ENCODE peak calls at places on chromosomes 16 and 17, in four cellular contexts. X, B, T and A are unnamed samples.
A peak's percentile ranks its signal among the peaks of the same experiment; 100 is the strongest.

GRCh38 chr16:78915916-78916315 is 684.6 kb downstream of the MAF start:
- DNase-seq in X (no peak), B (no peak), T (no peak), A (no peak)

GRCh38 chr16:53372942-53373871 is 61.1 kb upstream of the RBL2 start:
- DNase-seq in X (no peak), B (peak; percentile 85), T (peak; percentile 9), A (no peak)

GRCh38 chr16:24775455-24775854 is 46.0 kb downstream of the TNRC6A start:
- DNase-seq in X (no peak), B (peak; percentile 67), T (no peak), A (no peak)

GRCh38 chr17:11871773-11872172 is 125.5 kb downstream of the ZNF18 start:
- DNase-seq in X (no peak), B (no peak), T (peak; percentile 12), A (no peak)

GRCh38 chr17:44327715-44328449 is 3.3 kb upstream of the SLC25A39 start:
- DNase-seq in X (no peak), B (no peak), T (no peak), A (no peak)

GRCh38 chr17:73101031-73101430 is 8.5 kb upstream of the SLC39A11 start:
- DNase-seq in X (no peak), B (peak; percentile 50), T (no peak), A (no peak)

GRCh38 chr17:7851438-7852261 is 3.2 kb upstream of the TMEM88 start:
- DNase-seq in X (peak; percentile 90), B (peak; percentile 94), T (peak; percentile 93), A (peak; percentile 97)

GRCh38 chr17:78522031-78522809 is 55.0 kb downstream of the DNAH17 start:
- DNase-seq in X (no peak), B (no peak), T (no peak), A (no peak)

GRCh38 chr17:68613739-68614298 is 12.7 kb upstream of the FAM20A start:
- DNase-seq in X (no peak), B (no peak), T (peak; percentile 62), A (no peak)

GRCh38 chr17:78268960-78269892 is 37.8 kb downstream of the TMEM235 start:
- DNase-seq in X (no peak), B (no peak), T (peak; percentile 43), A (no peak)

DNA sequence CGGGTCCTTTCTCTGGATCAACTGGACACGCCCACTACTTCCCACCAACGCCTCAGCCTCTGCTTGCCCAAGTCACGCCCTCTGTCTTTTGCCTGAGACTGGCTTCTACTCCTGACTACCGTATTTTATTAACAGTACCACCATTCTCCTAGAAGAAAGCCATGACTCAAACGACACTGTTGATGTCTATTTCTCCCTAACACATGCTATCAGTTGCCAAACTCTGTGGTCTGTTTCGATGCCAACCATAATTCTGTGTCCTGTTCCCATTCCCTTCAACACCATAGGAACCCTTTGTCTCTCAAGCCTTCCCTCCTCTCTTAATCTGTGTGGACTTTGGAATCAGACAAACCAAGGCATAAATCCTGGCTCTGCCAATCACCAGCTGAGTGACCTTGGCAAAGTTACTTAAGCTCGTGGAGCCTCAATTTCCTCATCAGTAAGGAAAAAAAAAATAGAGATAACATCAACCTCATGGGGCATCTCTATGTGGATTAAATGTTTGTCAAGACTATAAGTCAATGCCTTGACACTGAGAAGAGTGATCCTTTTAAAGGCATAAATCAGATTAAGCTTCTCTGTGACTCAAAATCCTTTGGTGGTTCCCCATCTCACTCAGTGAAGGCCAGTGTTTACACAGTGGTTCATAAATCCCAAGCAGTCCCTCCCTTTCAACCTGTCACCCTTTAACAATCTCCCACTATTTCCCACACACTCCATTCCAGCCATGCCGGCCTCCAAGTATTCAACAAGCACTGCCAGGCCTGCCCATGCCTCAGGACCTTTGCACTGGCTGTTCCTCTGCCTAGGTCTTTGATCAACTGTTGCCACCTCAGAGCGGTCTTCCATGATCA is 45.6 kb downstream of the ERN1 start:
- DNase-seq in X (no peak), B (peak; percentile 39), T (peak; percentile 75), A (no peak)
- TF ChIP-seq EP300 in X (no peak), B (no peak), T (peak; percentile 36), A (no peak)

DNA sequence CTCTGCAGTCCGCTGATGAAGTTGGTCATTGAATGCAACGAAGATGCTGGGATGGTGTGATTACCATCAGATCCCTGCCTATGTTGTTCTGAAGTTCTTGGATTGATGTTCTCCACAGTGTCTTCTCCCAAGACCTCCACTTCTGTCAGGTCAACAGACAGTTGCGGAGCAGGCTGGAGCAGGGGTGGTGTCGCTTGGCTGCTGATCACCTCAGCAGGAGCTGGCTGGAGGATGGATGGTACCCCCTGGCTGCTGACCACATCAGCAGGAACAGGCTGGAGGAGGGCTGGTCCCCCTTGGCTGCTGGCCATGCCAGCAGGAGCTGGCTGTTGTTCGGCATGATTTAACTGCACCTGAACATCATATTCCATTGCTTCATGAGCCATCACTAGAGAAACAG is 5.6 kb downstream of the RFWD3 start:
- DNase-seq in X (no peak), B (no peak), T (no peak), A (no peak)
- TF ChIP-seq POLR2A in X (no peak), B (no peak), T (no peak), A (no peak)

DNA sequence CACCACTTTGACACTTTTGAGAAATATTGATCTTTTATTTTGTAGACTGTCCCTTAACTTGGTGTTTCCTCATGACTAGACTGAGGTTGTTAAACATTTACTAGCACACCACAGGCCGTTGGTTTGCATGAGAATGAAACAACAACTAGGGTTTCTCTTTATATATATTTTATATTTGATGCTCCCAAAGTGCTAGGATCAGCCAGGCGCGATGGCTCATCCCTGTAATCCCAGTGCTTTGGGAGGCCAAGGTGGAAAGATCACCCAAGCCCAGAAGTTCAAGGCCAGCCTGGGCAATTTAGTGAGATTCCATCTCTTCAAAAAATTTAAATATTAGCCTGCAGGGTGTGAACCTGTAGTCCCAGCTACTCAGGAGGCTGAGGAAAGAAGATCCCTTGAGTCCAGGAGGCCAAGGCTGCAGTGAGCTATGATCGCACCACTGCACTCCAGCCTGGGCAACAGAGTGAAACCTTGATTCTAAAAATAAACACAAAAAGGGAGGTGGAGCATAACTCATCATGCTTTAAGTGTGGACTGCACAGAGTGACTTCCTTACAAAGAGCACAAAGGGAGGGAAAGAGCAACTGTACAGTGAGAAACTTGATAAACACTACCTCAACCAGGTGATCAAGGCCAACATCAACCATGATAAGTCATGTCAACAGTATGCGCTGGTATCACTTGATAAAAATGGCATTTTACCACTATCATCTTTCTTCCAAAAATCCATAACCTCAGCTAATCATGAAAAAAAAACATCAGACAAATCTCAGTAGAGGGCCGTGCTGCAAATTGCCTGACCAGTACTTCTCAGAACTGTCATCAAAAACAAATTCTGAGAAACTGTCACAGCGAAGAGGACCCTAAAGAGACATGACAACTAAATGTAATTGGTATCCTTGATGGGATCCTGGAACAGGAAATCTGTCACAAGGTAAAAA is 72.8 kb upstream of the ATF7IP2 start:
- DNase-seq in X (no peak), B (peak; percentile 3), T (no peak), A (no peak)
- TF ChIP-seq EP300 in X (no peak), B (no peak), T (no peak), A (no peak)

DNA sequence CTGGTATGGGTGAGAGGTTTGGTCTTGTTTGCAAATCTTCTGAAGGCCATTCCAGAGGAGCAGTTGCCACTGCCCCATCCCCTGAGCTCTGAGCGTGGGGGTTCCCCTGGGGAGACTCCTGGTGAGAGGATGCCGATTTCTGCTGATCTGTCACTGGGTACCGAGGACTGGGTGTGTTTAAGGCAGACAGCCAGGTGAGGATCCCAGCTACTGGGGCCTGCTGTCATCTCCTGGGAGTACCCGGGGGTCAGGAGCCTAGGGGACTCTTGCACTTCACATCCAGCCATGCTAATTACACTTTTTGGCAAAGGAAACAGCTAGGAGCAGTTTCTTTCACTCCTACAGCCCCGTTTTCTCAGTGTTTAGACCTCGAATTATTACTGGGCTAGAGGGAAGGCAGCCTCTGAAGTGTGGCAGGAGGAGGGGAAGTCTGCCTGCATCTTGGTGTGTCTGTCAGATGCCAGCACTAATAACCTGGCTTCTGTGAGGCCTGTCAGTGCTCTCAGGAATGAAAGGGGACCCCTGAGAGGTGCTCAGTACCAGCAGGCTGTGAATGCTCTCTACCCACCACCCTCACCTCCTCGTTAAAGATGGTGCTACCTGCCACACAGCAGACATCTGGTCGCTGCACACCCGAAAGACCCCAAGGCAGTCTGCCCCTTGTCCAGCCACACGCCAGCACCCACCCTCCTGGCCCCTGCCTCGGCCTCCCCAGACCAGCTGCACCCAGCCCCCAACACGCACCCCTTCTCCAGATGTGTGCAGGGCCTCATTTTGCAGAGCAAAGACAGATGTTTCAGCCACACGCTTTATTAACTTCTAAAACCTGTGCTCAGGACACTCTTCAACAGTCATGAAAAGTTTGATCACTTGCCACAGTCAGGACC is 43.2 kb downstream of the SNX20 start:
- DNase-seq in X (no peak), B (no peak), T (no peak), A (no peak)
- TF ChIP-seq POLR2A in X (no peak), B (no peak), T (no peak), A (no peak)

GRCh38 chr16:11550651-11551498 is 35.8 kb downstream of the LITAF start:
- DNase-seq in X (no peak), B (no peak), T (peak; percentile 57), A (no peak)

GRCh38 chr16:11553371-11553770 is 33.3 kb downstream of the LITAF start:
- DNase-seq in X (no peak), B (no peak), T (peak; percentile 40), A (no peak)

GRCh38 chr16:11554054-11554453 is 32.7 kb downstream of the LITAF start:
- DNase-seq in X (no peak), B (no peak), T (peak; percentile 68), A (no peak)

GRCh38 chr16:11552445-11552844 is 34.3 kb downstream of the LITAF start:
- DNase-seq in X (no peak), B (no peak), T (no peak), A (no peak)

DNA sequence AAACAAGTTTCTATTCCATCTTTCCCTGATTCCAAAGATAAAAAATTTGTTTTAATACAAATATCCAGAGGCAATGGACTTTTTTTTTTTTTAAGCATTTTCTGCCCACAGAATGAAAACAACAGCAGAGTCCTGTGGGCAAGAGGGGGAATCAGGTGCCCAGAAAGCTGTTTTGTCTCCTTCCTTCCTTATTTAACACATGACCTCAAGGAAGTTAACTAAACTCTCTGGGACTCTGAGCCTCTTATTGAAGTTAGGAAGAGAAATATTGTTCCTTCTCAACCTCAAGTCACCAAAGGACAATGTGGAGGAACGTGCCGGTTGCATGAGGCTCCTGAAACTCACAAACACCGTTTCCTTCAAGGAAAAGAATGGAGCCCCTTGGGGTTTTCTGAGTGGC is 34.9 kb downstream of the LITAF start:
- DNase-seq in X (no peak), B (no peak), T (no peak), A (no peak)
- TF ChIP-seq EP300 in X (no peak), B (no peak), T (no peak), A (no peak)

GRCh38 chr16:2009302-2009711 is 314 bp downstream of the ZNF598 start:
- DNase-seq in X (no peak), B (no peak), T (no peak), A (no peak)

GRCh38 chr16:2007081-2007836 is 2.4 kb downstream of the ZNF598 start:
- DNase-seq in X (no peak), B (no peak), T (no peak), A (no peak)

GRCh38 chr16:2008009-2008526 is 1.6 kb downstream of the ZNF598 start:
- DNase-seq in X (no peak), B (no peak), T (no peak), A (no peak)

GRCh38 chr16:2008631-2009301 is 855 bp downstream of the ZNF598 start:
- DNase-seq in X (no peak), B (no peak), T (no peak), A (no peak)

GRCh38 chr16:2009791-2010510 is at the start of gene ZNF598:
- DNase-seq in X (peak; percentile 79), B (peak; percentile 86), T (peak; percentile 93), A (no peak)
- TF ChIP-seq POLR2A in X (peak; percentile 81), B (no peak), T (peak; percentile 81), A (peak; percentile 91)